ENCODE peak calls at places on chromosome 14, in seven cellular contexts. One of them, this sample, is unnamed.

GRCh38 chr14:76775159-76775694 is 14.0 kb downstream of the VASH1 start:
- DNase-seq in heart left ventricle: no peak
- DNase-seq in tibial nerve: no peak
- DNase-seq in lower lobe of right lung: no peak
- DNase-seq in amniotic epithelial cell: no peak
- DNase-seq in IMR-90: no peak
- DNase-seq in left colon: peak
- DNase-seq in this sample: no peak

GRCh38 chr14:31933716-31934115 is 143.4 kb upstream of the ARHGAP5 start:
- DNase-seq in tibial nerve: no peak
- DNase-seq in left colon: no peak
- DNase-seq in IMR-90: peak
- DNase-seq in heart left ventricle: no peak
- DNase-seq in amniotic epithelial cell: peak
- DNase-seq in lower lobe of right lung: no peak
- DNase-seq in this sample: no peak

GRCh38 chr14:49852351-49853157 is at the start of gene NEMF:
- DNase-seq in lower lobe of right lung: peak
- DNase-seq in amniotic epithelial cell: peak
- DNase-seq in heart left ventricle: peak
- DNase-seq in tibial nerve: peak
- DNase-seq in IMR-90: peak
- DNase-seq in left colon: peak
- DNase-seq in this sample: peak

GRCh38 chr14:95314609-95315008 is 5.1 kb downstream of the CLMN start:
- DNase-seq in heart left ventricle: no peak
- DNase-seq in lower lobe of right lung: peak
- DNase-seq in tibial nerve: no peak
- DNase-seq in left colon: no peak
- DNase-seq in amniotic epithelial cell: peak
- DNase-seq in IMR-90: no peak
- DNase-seq in this sample: no peak

GRCh38 chr14:50961606-50962259 is 17.4 kb upstream of the PYGL start:
- DNase-seq in lower lobe of right lung: no peak
- DNase-seq in amniotic epithelial cell: peak
- DNase-seq in IMR-90: peak
- DNase-seq in left colon: no peak
- DNase-seq in tibial nerve: no peak
- DNase-seq in heart left ventricle: no peak
- DNase-seq in this sample: no peak

GRCh38 chr14:51692646-51693045 is 40.9 kb downstream of the FRMD6 start:
- DNase-seq in heart left ventricle: no peak
- DNase-seq in IMR-90: peak
- DNase-seq in lower lobe of right lung: no peak
- DNase-seq in left colon: no peak
- DNase-seq in amniotic epithelial cell: no peak
- DNase-seq in tibial nerve: no peak
- DNase-seq in this sample: no peak

GRCh38 chr14:71130491-71131179 is 223.4 kb downstream of the PCNX1 start:
- DNase-seq in heart left ventricle: no peak
- DNase-seq in lower lobe of right lung: no peak
- DNase-seq in tibial nerve: no peak
- DNase-seq in left colon: no peak
- DNase-seq in IMR-90: peak
- DNase-seq in amniotic epithelial cell: peak
- DNase-seq in this sample: no peak

GRCh38 chr14:54170301-54170700 is 213.7 kb upstream of the BMP4 start:
- DNase-seq in tibial nerve: no peak
- DNase-seq in heart left ventricle: no peak
- DNase-seq in IMR-90: no peak
- DNase-seq in amniotic epithelial cell: no peak
- DNase-seq in lower lobe of right lung: no peak
- DNase-seq in left colon: no peak
- DNase-seq in this sample: no peak

GRCh38 chr14:92635031-92635430 is 113.4 kb downstream of the LGMN start:
- DNase-seq in tibial nerve: no peak
- DNase-seq in lower lobe of right lung: no peak
- DNase-seq in left colon: no peak
- DNase-seq in amniotic epithelial cell: no peak
- DNase-seq in IMR-90: no peak
- DNase-seq in heart left ventricle: no peak
- DNase-seq in this sample: no peak

GRCh38 chr14:22433059-22433458 is 156.0 kb downstream of the DAD1 start:
- DNase-seq in amniotic epithelial cell: no peak
- DNase-seq in tibial nerve: no peak
- DNase-seq in IMR-90: no peak
- DNase-seq in heart left ventricle: no peak
- DNase-seq in lower lobe of right lung: no peak
- DNase-seq in left colon: no peak
- DNase-seq in this sample: no peak

This sample was measured in small intestine.